ENCODE peak calls at places on chromosome 22, in eight cellular contexts. L, S, R, I, G, H, X and F are unnamed samples.

GRCh38 chr22:50157976-50158375 is 12.6 kb upstream of the PANX2 start:
- DNase-seq in R (peak; percentile 31), H (peak; percentile 49), X (no peak), G (no peak), S (no peak), L (no peak), I (no peak), F (peak; percentile 23)

GRCh38 chr22:48138855-48139254 is 1376.4 kb downstream of the TBC1D22A start:
- DNase-seq in I (no peak), G (peak; percentile 3), S (no peak), L (no peak), X (no peak), R (no peak), H (no peak), F (no peak)

GRCh38 chr22:35418088-35418487 is 18.1 kb downstream of the MCM5 start:
- DNase-seq in R (no peak), H (no peak), L (no peak), X (no peak), G (no peak), S (no peak), I (peak; percentile 37), F (peak; percentile 70)

GRCh38 chr22:40367342-40367741 is 3.1 kb upstream of the SGSM3 start:
- DNase-seq in G (no peak), I (no peak), R (no peak), S (no peak), H (no peak), L (no peak), X (no peak), F (no peak)

GRCh38 chr22:21447694-21448402 is 19.3 kb upstream of the TMEM191C start:
- DNase-seq in L (no peak), X (no peak), I (no peak), G (no peak), S (no peak), H (peak; percentile 10), R (peak; percentile 63), F (no peak)

GRCh38 chr22:43955883-43956286 is 643 bp downstream of the SAMM50 start:
- DNase-seq in G (peak; percentile 42), H (no peak), I (no peak), R (no peak), S (no peak), L (no peak), X (no peak), F (peak; percentile 11)

GRCh38 chr22:30541979-30542810 is 4.3 kb downstream of the SEC14L6 start:
- DNase-seq in X (no peak), L (no peak), H (no peak), G (no peak), R (peak; percentile 62), I (peak; percentile 11), S (no peak), F (no peak)

GRCh38 chr22:30435674-30436126 is 10.1 kb downstream of the MTFP1 start:
- DNase-seq in R (no peak), G (peak; percentile 72), X (no peak), L (peak; percentile 56), S (no peak), H (peak; percentile 23), I (no peak), F (no peak)

GRCh38 chr22:45262931-45263789 is 21.6 kb upstream of the UPK3A start:
- DNase-seq in X (no peak), I (peak; percentile 34), S (no peak), H (no peak), G (peak; percentile 93), L (no peak), R (no peak), F (no peak)

GRCh38 chr22:45162531-45162930 is 1.2 kb upstream of the NUP50 start:
- DNase-seq in X (no peak), G (peak; percentile 13), R (no peak), H (no peak), S (no peak), L (no peak), I (peak; percentile 11), F (no peak)

GRCh38 chr22:22558972-22559603 is at the start of gene PRAME:
- DNase-seq in H (no peak), R (peak; percentile 86), G (peak; percentile 76), I (peak; percentile 29), L (peak; percentile 47), S (no peak), X (peak; percentile 80), F (peak; percentile 44)

GRCh38 chr22:45472426-45472825 is 30.3 kb upstream of the FBLN1 start:
- DNase-seq in S (no peak), R (no peak), I (no peak), L (no peak), H (no peak), X (no peak), G (no peak), F (no peak)

GRCh38 chr22:36613958-36614357 is 85.0 kb upstream of the EIF3D start:
- DNase-seq in H (no peak), G (no peak), I (peak; percentile 31), L (no peak), S (no peak), X (no peak), R (no peak), F (no peak)